ENCODE peak calls at places on chromosomes 1 and 21, in four cellular contexts. One of them, this sample, is unnamed.

GRCh38 chr1:35243681-35244080 is 24.8 kb upstream of the ZMYM4 start:
- DNase-seq in AG08396: no peak
- DNase-seq in ACHN: no peak
- DNase-seq in stimulated activated CD8-positive, alpha-beta memory T cell treated with anti-CD3 and anti-CD28 coated beads, Interleukin-4, amount 100 ng/mL, for 4 hours: no peak
- DNase-seq in this sample: no peak

GRCh38 chr1:229431270-229432115 is 2.4 kb downstream of the ACTA1 start:
- DNase-seq in ACHN: no peak
- DNase-seq in stimulated activated CD8-positive, alpha-beta memory T cell treated with anti-CD3 and anti-CD28 coated beads, Interleukin-4, amount 100 ng/mL, for 4 hours: no peak
- DNase-seq in AG08396: no peak
- DNase-seq in this sample: no peak

GRCh38 chr1:52665173-52666020 is 32.4 kb downstream of the SHISAL2A start:
- DNase-seq in stimulated activated CD8-positive, alpha-beta memory T cell treated with anti-CD3 and anti-CD28 coated beads, Interleukin-4, amount 100 ng/mL, for 4 hours: no peak
- DNase-seq in ACHN: no peak
- DNase-seq in AG08396: no peak
- DNase-seq in this sample: no peak

GRCh38 chr21:34360488-34361241 is 3.1 kb upstream of the KCNE2 start:
- DNase-seq in ACHN: no peak
- DNase-seq in AG08396: no peak
- DNase-seq in stimulated activated CD8-positive, alpha-beta memory T cell treated with anti-CD3 and anti-CD28 coated beads, Interleukin-4, amount 100 ng/mL, for 4 hours: no peak
- DNase-seq in this sample: no peak

GRCh38 chr1:198909973-198910372 is 271.1 kb downstream of the PTPRC start:
- DNase-seq in AG08396: no peak
- DNase-seq in ACHN: no peak
- DNase-seq in stimulated activated CD8-positive, alpha-beta memory T cell treated with anti-CD3 and anti-CD28 coated beads, Interleukin-4, amount 100 ng/mL, for 4 hours: no peak
- DNase-seq in this sample: no peak

GRCh38 chr21:42264245-42265195 is 45.6 kb downstream of the ABCG1 start:
- DNase-seq in AG08396: no peak
- DNase-seq in stimulated activated CD8-positive, alpha-beta memory T cell treated with anti-CD3 and anti-CD28 coated beads, Interleukin-4, amount 100 ng/mL, for 4 hours: no peak
- DNase-seq in ACHN: no peak
- DNase-seq in this sample: no peak

GRCh38 chr1:14835725-14836124 is 237.2 kb downstream of the KAZN start:
- DNase-seq in stimulated activated CD8-positive, alpha-beta memory T cell treated with anti-CD3 and anti-CD28 coated beads, Interleukin-4, amount 100 ng/mL, for 4 hours: no peak
- DNase-seq in ACHN: no peak
- DNase-seq in AG08396: peak; percentile 32
- DNase-seq in this sample: no peak

GRCh38 chr1:201032408-201032807 is 8.9 kb upstream of the KIF21B start:
- DNase-seq in stimulated activated CD8-positive, alpha-beta memory T cell treated with anti-CD3 and anti-CD28 coated beads, Interleukin-4, amount 100 ng/mL, for 4 hours: no peak
- DNase-seq in AG08396: no peak
- DNase-seq in ACHN: no peak
- DNase-seq in this sample: no peak

GRCh38 chr1:24865587-24865986 is 64.5 kb downstream of the RUNX3 start:
- DNase-seq in stimulated activated CD8-positive, alpha-beta memory T cell treated with anti-CD3 and anti-CD28 coated beads, Interleukin-4, amount 100 ng/mL, for 4 hours: no peak
- DNase-seq in AG08396: no peak
- DNase-seq in ACHN: no peak
- DNase-seq in this sample: no peak

GRCh38 chr1:247111259-247111635 is 7.1 kb upstream of the ZNF669 start:
- DNase-seq in AG08396: peak; percentile 69
- DNase-seq in stimulated activated CD8-positive, alpha-beta memory T cell treated with anti-CD3 and anti-CD28 coated beads, Interleukin-4, amount 100 ng/mL, for 4 hours: no peak
- DNase-seq in ACHN: no peak
- DNase-seq in this sample: no peak

GRCh38 chr1:201192478-201192804 is 1.8 kb downstream of the IGFN1 start:
- DNase-seq in stimulated activated CD8-positive, alpha-beta memory T cell treated with anti-CD3 and anti-CD28 coated beads, Interleukin-4, amount 100 ng/mL, for 4 hours: no peak
- DNase-seq in ACHN: peak; percentile 58
- DNase-seq in AG08396: no peak
- DNase-seq in this sample: no peak

GRCh38 chr1:53337499-53337898 is 9.6 kb upstream of the LRP8 start:
- DNase-seq in stimulated activated CD8-positive, alpha-beta memory T cell treated with anti-CD3 and anti-CD28 coated beads, Interleukin-4, amount 100 ng/mL, for 4 hours: no peak
- DNase-seq in ACHN: no peak
- DNase-seq in AG08396: no peak
- DNase-seq in this sample: no peak

GRCh38 chr1:79040424-79041089 is 34.0 kb upstream of the ADGRL4 start:
- DNase-seq in ACHN: no peak
- DNase-seq in AG08396: no peak
- DNase-seq in stimulated activated CD8-positive, alpha-beta memory T cell treated with anti-CD3 and anti-CD28 coated beads, Interleukin-4, amount 100 ng/mL, for 4 hours: no peak
- DNase-seq in this sample: peak; percentile 23

GRCh38 chr1:241605146-241605805 is 34.9 kb downstream of the CHML start:
- DNase-seq in ACHN: peak; percentile 47
- DNase-seq in stimulated activated CD8-positive, alpha-beta memory T cell treated with anti-CD3 and anti-CD28 coated beads, Interleukin-4, amount 100 ng/mL, for 4 hours: no peak
- DNase-seq in AG08396: no peak
- DNase-seq in this sample: no peak

GRCh38 chr1:85137660-85138059 is 63.2 kb downstream of the SYDE2 start:
- DNase-seq in ACHN: peak; percentile 90
- DNase-seq in AG08396: no peak
- DNase-seq in stimulated activated CD8-positive, alpha-beta memory T cell treated with anti-CD3 and anti-CD28 coated beads, Interleukin-4, amount 100 ng/mL, for 4 hours: no peak
- DNase-seq in this sample: no peak

GRCh38 chr1:41713557-41714327 is 205.0 kb downstream of the HIVEP3 start:
- DNase-seq in AG08396: peak; percentile 61
- DNase-seq in ACHN: peak; percentile 64
- DNase-seq in stimulated activated CD8-positive, alpha-beta memory T cell treated with anti-CD3 and anti-CD28 coated beads, Interleukin-4, amount 100 ng/mL, for 4 hours: no peak
- DNase-seq in this sample: no peak

GRCh38 chr1:202837746-202838145 is 27.0 kb downstream of the PCAT6 start:
- DNase-seq in ACHN: no peak
- DNase-seq in stimulated activated CD8-positive, alpha-beta memory T cell treated with anti-CD3 and anti-CD28 coated beads, Interleukin-4, amount 100 ng/mL, for 4 hours: no peak
- DNase-seq in AG08396: no peak
- DNase-seq in this sample: no peak

GRCh38 chr1:109197163-109198042 is 16.3 kb upstream of the SARS1 start:
- DNase-seq in ACHN: peak; percentile 91
- DNase-seq in AG08396: peak; percentile 91
- DNase-seq in stimulated activated CD8-positive, alpha-beta memory T cell treated with anti-CD3 and anti-CD28 coated beads, Interleukin-4, amount 100 ng/mL, for 4 hours: no peak
- DNase-seq in this sample: no peak

GRCh38 chr1:10903826-10904225 is 107.4 kb upstream of the CASZ1 start:
- DNase-seq in ACHN: no peak
- DNase-seq in AG08396: no peak
- DNase-seq in stimulated activated CD8-positive, alpha-beta memory T cell treated with anti-CD3 and anti-CD28 coated beads, Interleukin-4, amount 100 ng/mL, for 4 hours: no peak
- DNase-seq in this sample: no peak

GRCh38 chr1:183610053-183610452 is 19.8 kb upstream of the NCF2 start:
- DNase-seq in AG08396: no peak
- DNase-seq in stimulated activated CD8-positive, alpha-beta memory T cell treated with anti-CD3 and anti-CD28 coated beads, Interleukin-4, amount 100 ng/mL, for 4 hours: no peak
- DNase-seq in ACHN: no peak
- DNase-seq in this sample: no peak

GRCh38 chr1:242043165-242043564 is 44.3 kb upstream of the MAP1LC3C start:
- DNase-seq in AG08396: no peak
- DNase-seq in ACHN: no peak
- DNase-seq in stimulated activated CD8-positive, alpha-beta memory T cell treated with anti-CD3 and anti-CD28 coated beads, Interleukin-4, amount 100 ng/mL, for 4 hours: no peak
- DNase-seq in this sample: no peak

GRCh38 chr1:224503161-224504118 is 68.8 kb upstream of the WDR26 start:
- DNase-seq in AG08396: peak; percentile 88
- DNase-seq in ACHN: peak; percentile 13
- DNase-seq in stimulated activated CD8-positive, alpha-beta memory T cell treated with anti-CD3 and anti-CD28 coated beads, Interleukin-4, amount 100 ng/mL, for 4 hours: no peak
- DNase-seq in this sample: peak; percentile 51

GRCh38 chr1:1031659-1032245 is 11.8 kb downstream of the AGRN start:
- DNase-seq in stimulated activated CD8-positive, alpha-beta memory T cell treated with anti-CD3 and anti-CD28 coated beads, Interleukin-4, amount 100 ng/mL, for 4 hours: no peak
- DNase-seq in ACHN: no peak
- DNase-seq in AG08396: no peak
- DNase-seq in this sample: no peak

GRCh38 chr1:210446479-210446878 is 117.8 kb downstream of the HHAT start:
- DNase-seq in ACHN: peak; percentile 81
- DNase-seq in stimulated activated CD8-positive, alpha-beta memory T cell treated with anti-CD3 and anti-CD28 coated beads, Interleukin-4, amount 100 ng/mL, for 4 hours: peak; percentile 57
- DNase-seq in AG08396: no peak
- DNase-seq in this sample: no peak

GRCh38 chr1:45001011-45001481 is 10.1 kb downstream of the HECTD3 start:
- DNase-seq in stimulated activated CD8-positive, alpha-beta memory T cell treated with anti-CD3 and anti-CD28 coated beads, Interleukin-4, amount 100 ng/mL, for 4 hours: no peak
- DNase-seq in ACHN: no peak
- DNase-seq in AG08396: no peak
- DNase-seq in this sample: no peak

GRCh38 chr1:155872527-155872926 is 13.2 kb downstream of the SYT11 start:
- DNase-seq in ACHN: no peak
- DNase-seq in stimulated activated CD8-positive, alpha-beta memory T cell treated with anti-CD3 and anti-CD28 coated beads, Interleukin-4, amount 100 ng/mL, for 4 hours: no peak
- DNase-seq in AG08396: no peak
- DNase-seq in this sample: no peak

GRCh38 chr1:241459186-241459802 is 60.3 kb downstream of the FH start:
- DNase-seq in stimulated activated CD8-positive, alpha-beta memory T cell treated with anti-CD3 and anti-CD28 coated beads, Interleukin-4, amount 100 ng/mL, for 4 hours: no peak
- DNase-seq in AG08396: no peak
- DNase-seq in ACHN: no peak
- DNase-seq in this sample: no peak